ENCODE peak calls at places on chromosomes 1 and 21, in six cellular contexts. A is fibroblast of lung, D is AG04449, F is left ventricle myocardium inferior, T is cardiac muscle cell, U is tibial artery. R is an unnamed sample.

GRCh38 chr1:187680823-187681222 is 852.1 kb downstream of the PLA2G4A start:
- DNase-seq in A (peak), D (peak), F (no peak), T (peak), U (no peak), R (no peak)

GRCh38 chr1:230531103-230531502 is 105.0 kb upstream of the PGBD5 start:
- DNase-seq in A (no peak), D (no peak), F (no peak), T (no peak), U (no peak), R (no peak)

GRCh38 chr1:44390277-44390676 is 14.8 kb upstream of the RNF220 start:
- DNase-seq in A (peak), D (peak), F (no peak), T (peak), U (no peak), R (no peak)

GRCh38 chr1:12305377-12305776 is 75.5 kb downstream of the VPS13D start:
- DNase-seq in A (peak), D (no peak), F (no peak), T (peak), U (no peak), R (no peak)

GRCh38 chr1:98700228-98700627 is 38.7 kb downstream of the SNX7 start:
- DNase-seq in A (no peak), D (no peak), F (no peak), T (no peak), U (no peak), R (no peak)

GRCh38 chr21:33299181-33299752 is 25.5 kb upstream of the IFNAR1 start:
- DNase-seq in A (no peak), D (no peak), F (no peak), T (no peak), U (no peak), R (peak)

GRCh38 chr1:68231627-68232303 is 558 bp downstream of the WLS start:
- DNase-seq in A (peak), D (no peak), F (peak), T (peak), U (peak), R (peak)

GRCh38 chr21:41640756-41641509 is 125.9 kb downstream of the RIPK4 start:
- DNase-seq in A (peak), D (no peak), F (no peak), T (peak), U (peak), R (no peak)

GRCh38 chr1:11394592-11395229 is 84.2 kb upstream of the DISP3 start:
- DNase-seq in A (no peak), D (no peak), F (no peak), T (no peak), U (no peak), R (no peak)

GRCh38 chr1:156233421-156234127 is 8.4 kb upstream of the BGLAP start:
- DNase-seq in A (peak), D (peak), F (no peak), T (peak), U (no peak), R (no peak)

GRCh38 chr1:234533975-234534876 is 55.2 kb upstream of the TARBP1 start:
- DNase-seq in A (peak), D (peak), F (peak), T (peak), U (peak), R (peak)

GRCh38 chr1:205954819-205955404 is 11.7 kb upstream of the SLC26A9 start:
- DNase-seq in A (no peak), D (no peak), F (no peak), T (no peak), U (no peak), R (no peak)

GRCh38 chr1:18289597-18289996 is 182.0 kb downstream of the IGSF21 start:
- DNase-seq in A (no peak), D (no peak), F (no peak), T (no peak), U (no peak), R (no peak)

GRCh38 chr1:221778125-221778524 is 36.2 kb upstream of the DUSP10 start:
- DNase-seq in A (no peak), D (no peak), F (no peak), T (no peak), U (no peak), R (no peak)

GRCh38 chr1:221777434-221778072 is 35.7 kb upstream of the DUSP10 start:
- DNase-seq in A (no peak), D (no peak), F (no peak), T (no peak), U (no peak), R (peak)

GRCh38 chr1:221780175-221780574 is 38.3 kb upstream of the DUSP10 start:
- DNase-seq in A (no peak), D (no peak), F (no peak), T (no peak), U (no peak), R (no peak)

GRCh38 chr1:221779771-221780170 is 37.9 kb upstream of the DUSP10 start:
- DNase-seq in A (no peak), D (no peak), F (no peak), T (no peak), U (no peak), R (no peak)

GRCh38 chr1:221778535-221779142 is 36.8 kb upstream of the DUSP10 start:
- DNase-seq in A (no peak), D (no peak), F (no peak), T (no peak), U (no peak), R (peak)
- H3K4me3 ChIP-seq in A (no peak), D (no peak), F (no peak), T (no peak), U (no peak), R (no peak)

DNA sequence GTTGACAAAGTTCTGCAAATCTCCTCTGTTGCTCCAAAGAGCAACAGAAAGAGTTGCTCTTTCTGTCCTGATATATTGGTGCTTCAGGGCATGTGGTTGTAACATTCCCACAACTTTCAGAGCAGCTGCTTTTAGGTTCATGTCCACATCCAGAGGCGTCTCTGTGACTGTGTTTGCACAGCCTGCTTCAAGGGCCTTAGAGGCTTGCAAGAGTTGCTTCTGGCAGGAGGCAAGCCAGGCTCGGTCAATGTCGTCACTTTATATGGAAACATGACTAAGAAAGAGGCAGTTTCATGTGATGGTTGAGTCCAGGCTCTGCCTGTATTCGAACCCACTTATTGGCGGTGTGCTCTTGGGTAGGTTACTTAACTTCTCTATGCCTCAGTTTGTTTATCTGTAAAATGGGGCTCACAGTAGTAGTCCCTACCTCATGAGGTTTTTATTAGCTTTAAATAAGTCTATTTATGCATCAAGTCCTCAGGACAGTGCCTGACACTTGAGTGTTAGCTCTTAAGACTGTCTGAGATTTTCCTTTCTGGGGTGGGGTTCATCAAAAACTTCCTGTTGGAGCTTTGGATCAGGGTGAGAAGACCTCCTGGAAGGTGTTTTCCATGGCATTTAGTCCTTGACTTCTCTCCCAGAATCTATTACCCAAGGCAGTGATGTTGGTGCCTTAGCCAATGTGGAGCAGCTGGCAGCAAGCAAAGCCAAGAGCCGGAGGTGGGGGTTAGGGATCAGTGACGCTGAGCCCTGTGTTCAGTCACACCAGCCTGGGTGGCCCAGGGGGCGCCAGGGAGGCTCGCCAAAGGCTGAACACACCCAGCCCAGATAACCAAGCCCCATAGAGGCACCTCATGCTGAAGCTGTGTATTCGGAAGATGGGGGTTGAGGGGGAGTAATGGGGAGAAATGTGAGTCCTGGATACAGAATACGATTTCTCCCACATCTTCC is 18.9 kb downstream of the LHX4 start:
- DNase-seq in A (no peak), D (no peak), F (no peak), T (peak), U (peak), R (no peak)
- TF ChIP-seq CTCF in A (no peak), D (no peak), F (no peak), T (no peak), U (no peak), R (no peak)

GRCh38 chr1:111270781-111271463 is 19.7 kb upstream of the CHIA start:
- DNase-seq in A (no peak), D (no peak), F (no peak), T (no peak), U (no peak), R (no peak)
- H3K4me3 ChIP-seq in A (no peak), D (no peak), F (peak), T (no peak), U (no peak), R (peak)

GRCh38 chr1:119276558-119276957 is 92.0 kb upstream of the HAO2 start:
- DNase-seq in A (no peak), D (no peak), F (no peak), T (no peak), U (no peak), R (no peak)
- TF ChIP-seq CTCF in A (no peak), D (no peak), F (no peak), T (no peak), U (no peak), R (peak)

GRCh38 chr1:14597343-14598006 is 1.0 kb upstream of the KAZN start:
- DNase-seq in A (no peak), D (no peak), F (no peak), T (peak), U (no peak), R (no peak)
- H3K4me3 ChIP-seq in A (no peak), D (no peak), F (no peak), T (peak), U (no peak), R (no peak)

DNA sequence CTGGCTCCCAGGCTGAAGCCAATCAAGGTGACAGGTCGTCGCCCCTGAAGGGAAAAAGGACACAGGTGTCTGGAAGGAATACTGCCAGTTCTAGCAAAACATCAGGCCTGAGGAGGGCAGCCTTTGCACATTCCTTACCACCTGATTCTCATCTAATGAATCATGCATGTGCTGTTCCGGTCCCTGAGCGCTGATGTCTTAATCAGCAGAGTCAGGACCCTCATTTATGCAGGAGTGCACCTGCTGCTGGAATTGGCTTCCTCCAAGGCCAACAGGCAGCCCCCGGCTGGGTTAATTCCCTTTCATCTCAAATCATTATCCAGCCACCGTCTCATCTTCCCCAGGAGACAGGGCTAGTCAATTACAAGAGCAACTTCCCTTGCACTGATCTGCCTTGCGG is 62.3 kb downstream of the TMCO4 start:
- DNase-seq in A (no peak), D (no peak), F (no peak), T (no peak), U (no peak), R (peak)
- TF ChIP-seq CTCF in A (no peak), D (peak), F (no peak), T (peak), U (no peak), R (no peak)

GRCh38 chr1:211493865-211494653 is 2.1 kb upstream of the RD3 start:
- DNase-seq in A (no peak), D (no peak), F (no peak), T (no peak), U (no peak), R (no peak)

GRCh38 chr1:211490821-211491415 is 1.0 kb downstream of the RD3 start:
- DNase-seq in A (no peak), D (no peak), F (no peak), T (no peak), U (no peak), R (no peak)

GRCh38 chr1:211490038-211490678 is 1.8 kb downstream of the RD3 start:
- DNase-seq in A (no peak), D (no peak), F (no peak), T (no peak), U (peak), R (no peak)

GRCh38 chr1:211493133-211493864 is 1.3 kb upstream of the RD3 start:
- DNase-seq in A (no peak), D (no peak), F (no peak), T (no peak), U (no peak), R (no peak)

DNA sequence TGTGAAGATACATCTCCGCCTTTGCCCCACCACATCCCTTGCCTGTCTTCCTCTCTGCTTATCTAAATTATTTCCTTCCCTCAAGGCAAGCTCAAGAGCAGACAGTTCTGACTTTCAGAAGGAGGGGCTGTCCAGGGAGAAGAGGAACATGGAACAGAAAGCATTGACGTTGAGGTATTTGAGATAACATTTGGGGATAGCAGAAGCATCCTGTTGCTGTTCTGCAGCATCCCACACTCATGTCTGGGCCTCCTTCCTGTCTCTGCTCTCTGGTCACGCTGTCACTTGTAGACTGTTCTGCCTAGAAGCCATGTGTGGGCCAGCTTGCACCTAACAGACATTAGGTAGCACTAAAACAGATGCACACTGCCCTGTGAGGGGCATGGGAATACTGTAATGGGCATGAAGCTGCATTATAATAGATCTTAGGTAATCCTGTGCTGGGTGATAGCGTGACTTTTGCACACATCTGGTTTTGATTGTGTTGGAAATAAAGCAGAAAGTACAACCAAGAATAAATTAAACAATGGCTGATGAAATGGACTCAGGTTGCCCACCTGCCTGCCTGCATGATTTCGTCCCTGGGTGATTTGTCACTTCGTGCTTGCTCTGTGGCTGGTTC is 660 bp upstream of the RD3 start:
- DNase-seq in A (no peak), D (no peak), F (no peak), T (no peak), U (no peak), R (no peak)
- H3K4me3 ChIP-seq in A (no peak), D (no peak), F (no peak), T (no peak), U (no peak), R (no peak)